ENCODE peak calls at places on chromosomes 13 and 19, in four cellular contexts. D is mesothelial cell of epicardium, K is GM23338, E is pancreas. Z is an unnamed sample.

GRCh38 chr13:113428469-113428865 is 24.8 kb downstream of the ADPRHL1 start:
- DNase-seq in D (no peak), K (no peak), E (no peak), Z (no peak)

GRCh38 chr13:47288546-47288945 is 391.7 kb upstream of the HTR2A start:
- DNase-seq in D (no peak), K (no peak), E (no peak), Z (no peak)

GRCh38 chr13:29743229-29743786 is 107.1 kb downstream of the UBL3 start:
- DNase-seq in D (no peak), K (no peak), E (no peak), Z (no peak)

GRCh38 chr13:65872448-65872847 is 1357.7 kb downstream of the PCDH9 start:
- DNase-seq in D (no peak), K (no peak), E (no peak), Z (no peak)

GRCh38 chr19:3622224-3622623 is 4.4 kb downstream of the CACTIN start:
- DNase-seq in D (no peak), K (no peak), E (no peak), Z (no peak)

GRCh38 chr13:71412231-71412630 is 454.8 kb downstream of the DACH1 start:
- DNase-seq in D (no peak), K (no peak), E (no peak), Z (no peak)

GRCh38 chr13:99600318-99600717 is 99.0 kb downstream of the TM9SF2 start:
- DNase-seq in D (no peak), K (peak), E (no peak), Z (no peak)

GRCh38 chr19:39941615-39942507 is 7.4 kb upstream of the FCGBP start:
- DNase-seq in D (no peak), K (no peak), E (no peak), Z (no peak)

GRCh38 chr19:51501594-51502263 is at the start of gene SIGLEC12:
- DNase-seq in D (no peak), K (no peak), E (no peak), Z (no peak)

GRCh38 chr19:14774373-14774772 is 4.0 kb downstream of the ADGRE2 start:
- DNase-seq in D (no peak), K (no peak), E (no peak), Z (no peak)

GRCh38 chr13:49791214-49791752 is 1.2 kb downstream of the KPNA3 start:
- DNase-seq in D (no peak), K (peak), E (peak), Z (no peak)

GRCh38 chr13:113090415-113090770 is 15.2 kb upstream of the F7 start:
- DNase-seq in D (no peak), K (peak), E (no peak), Z (no peak)

GRCh38 chr13:33351324-33351723 is 65.8 kb upstream of the STARD13 start:
- DNase-seq in D (no peak), K (no peak), E (no peak), Z (no peak)

GRCh38 chr13:19153782-19154450 is 27.7 kb downstream of the TUBA3C start:
- DNase-seq in D (no peak), K (no peak), E (no peak), Z (no peak)

GRCh38 chr13:51977606-51978005 is 33.6 kb downstream of the ATP7B start:
- DNase-seq in D (no peak), K (no peak), E (no peak), Z (no peak)

GRCh38 chr13:41017153-41017552 is 2.0 kb downstream of the ELF1 start:
- DNase-seq in D (no peak), K (no peak), E (no peak), Z (no peak)

GRCh38 chr19:6313398-6313969 is 19.9 kb downstream of the ACER1 start:
- DNase-seq in D (no peak), K (no peak), E (no peak), Z (no peak)

GRCh38 chr13:93925976-93926375 is 553.5 kb downstream of the DCT start:
- DNase-seq in D (no peak), K (no peak), E (no peak), Z (no peak)

GRCh38 chr13:76330756-76331155 is 555.4 kb downstream of the KCTD12 start:
- DNase-seq in D (no peak), K (no peak), E (no peak), Z (no peak)

GRCh38 chr13:30145709-30146367 is 161.5 kb downstream of the KATNAL1 start:
- DNase-seq in D (no peak), K (no peak), E (no peak), Z (no peak)

GRCh38 chr13:102195566-102196462 is 206.0 kb downstream of the FGF14 start:
- DNase-seq in D (no peak), K (no peak), E (no peak), Z (no peak)

GRCh38 chr19:46610851-46611770 is 10.0 kb downstream of the CALM3 start:
- DNase-seq in D (no peak), K (no peak), E (no peak), Z (peak)

GRCh38 chr19:45234089-45234869 is 10.9 kb downstream of the EXOC3L2 start:
- DNase-seq in D (no peak), K (peak), E (no peak), Z (no peak)

GRCh38 chr19:17686592-17687042 is 1.5 kb downstream of the UNC13A start:
- DNase-seq in D (no peak), K (peak), E (no peak), Z (peak)

GRCh38 chr13:97359181-97360057 is 74.5 kb upstream of the RAP2A start:
- DNase-seq in D (no peak), K (peak), E (peak), Z (no peak)

DNA sequence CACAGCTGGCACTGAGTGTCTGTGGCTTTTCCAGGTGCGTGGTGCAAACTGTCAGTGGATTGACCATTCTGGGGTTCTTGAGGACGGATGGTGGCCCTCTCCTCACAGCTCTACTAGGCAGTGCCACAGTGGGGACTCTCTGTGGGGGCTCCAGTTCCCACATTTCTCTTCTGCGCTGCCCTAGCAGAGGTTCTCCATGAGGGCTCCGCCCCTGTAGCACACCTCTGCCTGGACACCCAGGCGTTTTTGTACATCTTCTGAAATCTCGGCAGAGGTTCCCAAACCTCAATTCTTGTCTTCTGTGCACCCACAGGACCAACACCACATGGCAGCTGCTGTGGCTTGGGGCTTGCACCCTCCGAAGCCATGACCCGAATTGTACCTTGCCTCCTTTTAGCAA is 9.2 kb downstream of the ZNF627 start:
- DNase-seq in D (no peak), K (no peak), E (no peak), Z (no peak)
- TF ChIP-seq CTCF in D (no peak), K (no peak), E (no peak), Z (no peak)

GRCh38 chr19:482186-483041 is 13.9 kb upstream of the MADCAM1 start:
- DNase-seq in D (no peak), K (no peak), E (no peak), Z (no peak)
- TF ChIP-seq CTCF in D (no peak), K (peak), E (no peak), Z (no peak)

DNA sequence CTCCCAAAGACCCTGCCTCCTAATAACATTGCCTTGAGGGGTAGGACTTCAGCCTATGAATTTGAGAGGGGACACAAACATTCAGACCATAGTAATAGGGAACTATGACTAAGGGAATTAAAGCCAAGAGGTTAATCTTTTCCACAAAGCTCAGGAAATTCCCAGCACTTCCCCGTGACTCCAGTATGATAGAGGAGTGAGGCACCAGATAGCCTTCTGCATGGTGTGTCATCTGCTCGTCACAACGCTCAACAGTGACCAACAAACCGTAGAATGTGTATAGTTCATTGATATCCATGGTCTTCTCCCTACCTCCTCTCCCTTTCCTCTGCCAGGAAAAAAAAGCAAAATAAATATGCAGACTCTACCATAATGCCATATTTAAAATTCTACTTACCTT is 64.4 kb downstream of the B3GLCT start:
- DNase-seq in D (no peak), K (no peak), E (no peak), Z (no peak)
- TF ChIP-seq CTCF in D (no peak), K (no peak), E (no peak), Z (no peak)

GRCh38 chr19:23868630-23869029 is 46.1 kb upstream of the ZNF726 start:
- DNase-seq in D (no peak), K (no peak), E (no peak), Z (no peak)

GRCh38 chr19:23872282-23872919 is 42.3 kb upstream of the ZNF726 start:
- DNase-seq in D (no peak), K (no peak), E (no peak), Z (no peak)

DNA sequence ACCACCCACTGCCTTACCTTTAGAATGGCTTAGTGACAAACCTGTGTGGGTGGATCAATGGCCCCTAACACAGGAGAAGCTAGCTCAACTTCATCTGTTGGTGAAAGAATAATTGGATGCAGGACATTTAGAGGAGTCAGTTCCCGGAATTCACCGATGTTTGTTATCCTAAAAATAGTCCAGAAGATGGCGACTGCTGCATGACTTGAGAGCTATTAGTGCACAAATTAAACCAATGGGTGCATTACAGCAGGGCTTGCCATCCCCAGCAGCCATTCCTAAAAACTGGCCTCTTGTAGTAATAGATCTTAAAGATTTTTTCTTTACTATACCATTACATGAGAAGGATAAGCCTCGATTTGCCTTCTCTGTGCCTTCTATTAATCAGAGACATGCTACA is 46.8 kb upstream of the ZNF726 start:
- DNase-seq in D (no peak), K (peak), E (no peak), Z (no peak)
- TF ChIP-seq CTCF in D (no peak), K (peak), E (no peak), Z (no peak)

DNA sequence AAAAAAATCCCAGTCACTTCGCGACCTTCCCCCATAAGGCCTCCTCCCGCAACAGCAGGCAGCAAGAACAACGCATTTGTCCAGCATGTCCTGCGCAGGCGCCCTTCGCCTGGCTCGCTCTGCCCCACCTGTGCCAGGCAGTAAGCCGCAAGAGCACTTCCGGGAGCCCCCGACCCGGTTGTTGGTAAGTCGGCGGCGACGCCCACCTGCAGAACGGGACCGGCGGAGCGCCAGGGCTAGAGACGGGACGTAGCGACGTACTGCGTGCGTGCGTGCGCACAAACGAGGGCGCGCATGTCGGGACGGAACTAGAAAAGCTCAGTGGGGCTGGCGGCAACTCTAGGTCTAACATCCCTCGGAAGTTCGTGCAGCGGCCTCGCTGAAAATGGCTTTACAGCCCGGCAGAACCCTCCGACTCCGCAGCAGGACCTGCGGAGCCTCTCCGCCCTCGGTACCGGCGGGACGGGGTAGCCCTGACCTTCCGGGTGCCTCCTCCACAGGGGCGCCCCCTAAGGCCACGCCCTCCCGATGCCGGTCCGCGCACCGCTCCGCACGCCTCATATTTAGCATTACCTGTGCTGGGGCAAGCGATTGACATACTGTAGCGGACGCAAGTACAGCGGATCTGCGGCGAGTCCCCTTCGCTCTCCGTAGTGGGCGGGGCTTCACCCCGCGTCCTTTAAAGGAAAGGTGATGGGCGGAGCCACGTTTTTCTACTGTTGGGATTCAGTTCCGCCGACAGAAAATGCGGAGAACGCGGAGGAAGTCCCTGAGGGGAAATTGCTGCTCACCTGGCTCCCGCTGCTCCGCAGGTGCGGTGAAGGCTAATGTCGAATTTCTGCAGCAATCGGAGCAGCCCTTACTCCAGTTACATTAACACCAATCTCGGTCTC is at the start of gene MTIF3:
- DNase-seq in D (peak), K (peak), E (peak), Z (peak)
- TF ChIP-seq CTCF in D (no peak), K (no peak), E (no peak), Z (no peak)

DNA sequence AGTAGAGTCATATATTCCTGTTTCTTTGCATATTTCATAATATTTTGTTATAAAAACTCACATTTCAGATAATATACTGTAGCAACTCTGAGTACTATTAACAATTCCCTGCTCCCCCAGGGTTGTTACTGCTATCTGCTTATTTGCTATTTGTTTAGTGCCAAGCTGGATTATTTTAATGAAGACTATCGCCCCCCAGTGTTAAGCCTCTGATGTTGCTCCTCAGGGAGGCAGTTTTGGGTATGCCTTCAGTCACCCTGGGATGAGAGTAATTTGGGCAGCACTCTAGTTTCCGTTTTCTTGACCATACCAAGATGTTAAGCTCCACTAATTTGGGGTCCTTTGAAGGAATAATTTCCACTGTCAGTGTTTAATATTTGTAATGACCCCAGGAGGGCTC is 46.0 kb downstream of the MICU2 start:
- DNase-seq in D (no peak), K (peak), E (no peak), Z (no peak)
- TF ChIP-seq CTCF in D (no peak), K (peak), E (no peak), Z (peak)

DNA sequence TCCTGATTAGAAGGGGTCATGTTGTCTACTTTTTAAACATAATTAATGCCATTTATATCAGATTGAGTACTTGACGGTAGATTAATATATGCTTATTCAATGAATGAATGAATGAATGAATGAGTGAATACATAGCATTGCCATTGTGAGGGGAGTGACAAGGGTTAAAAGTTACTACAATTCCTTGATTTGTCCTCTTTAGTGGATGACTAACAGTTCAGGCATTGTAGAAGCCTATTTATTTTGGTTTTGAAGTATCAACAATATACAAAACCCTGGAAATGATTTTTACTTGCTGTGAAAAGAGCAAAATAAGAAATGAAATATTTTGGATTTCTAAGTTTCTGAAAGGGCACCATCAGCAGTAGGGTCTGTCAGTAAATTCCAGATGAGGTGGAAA is 122.7 kb downstream of the CYSLTR2 start:
- DNase-seq in D (no peak), K (no peak), E (no peak), Z (no peak)
- TF ChIP-seq CTCF in D (no peak), K (no peak), E (no peak), Z (no peak)

GRCh38 chr19:10388957-10389356 is 8.6 kb upstream of the TYK2 start:
- DNase-seq in D (peak), K (peak), E (peak), Z (no peak)

GRCh38 chr19:10393137-10393536 is 10.2 kb downstream of the CDC37 start:
- DNase-seq in D (no peak), K (no peak), E (no peak), Z (no peak)

GRCh38 chr19:10390652-10391286 is 10.4 kb upstream of the TYK2 start:
- DNase-seq in D (no peak), K (peak), E (peak), Z (no peak)

GRCh38 chr19:10392120-10392519 is 11.2 kb downstream of the CDC37 start:
- DNase-seq in D (no peak), K (no peak), E (no peak), Z (no peak)

DNA sequence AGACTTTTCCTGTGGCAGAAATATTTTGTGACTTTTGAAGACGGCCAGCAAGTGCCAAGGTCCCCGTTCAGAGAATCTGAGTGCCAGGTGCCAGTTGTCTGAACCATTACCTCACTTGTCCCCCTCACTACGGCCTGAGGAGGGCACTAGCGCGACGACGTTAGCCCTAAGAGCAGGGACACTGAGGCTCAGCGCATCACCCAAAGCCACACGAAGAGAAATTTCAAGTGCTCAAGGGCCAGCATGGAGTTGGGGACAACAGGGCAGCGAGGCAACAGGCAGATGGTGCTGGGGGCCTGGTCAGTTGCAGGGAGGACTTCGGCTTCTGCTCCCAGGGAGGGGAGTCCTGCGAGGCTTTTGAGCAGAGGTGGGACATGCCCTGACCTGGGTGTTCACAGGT is 9.5 kb upstream of the TYK2 start:
- DNase-seq in D (no peak), K (peak), E (no peak), Z (no peak)
- TF ChIP-seq CTCF in D (no peak), K (peak), E (no peak), Z (no peak)

GRCh38 chr19:48615145-48616040 is 517 bp upstream of the FAM83E start:
- DNase-seq in D (no peak), K (peak), E (no peak), Z (no peak)
- TF ChIP-seq CTCF in D (no peak), K (peak), E (no peak), Z (no peak)

Z was measured in D721Med.